ENCODE peak calls at places on chromosomes 13 and 19, in nine cellular contexts. Z is mucosa of descending colon; B is hepatic stellate cell; V is fibroblast of the aortic adventitia; O is iPS DF 19.7; U is effector memory CD4-positive, alpha-beta T cell; J is GM23248; E is cortex of kidney; F is neuronal stem cell. H is an unnamed sample.

GRCh38 chr19:1026189-1027019 is at the start of gene CNN2:
- DNase-seq in Z (peak; percentile 89), B (peak; percentile 93), V (peak; percentile 64), O (no peak), U (peak; percentile 43), J (peak; percentile 91), E (no peak), F (peak; percentile 83), H (peak; percentile 56)

GRCh38 chr13:111957913-111958450 is 109.0 kb upstream of the SOX1 start:
- DNase-seq in Z (no peak), B (no peak), V (no peak), O (no peak), U (no peak), J (no peak), E (no peak), F (no peak), H (no peak)

GRCh38 chr19:13902993-13903555 is 2.8 kb downstream of the BRME1 start:
- DNase-seq in Z (no peak), B (no peak), V (no peak), O (no peak), U (no peak), J (peak; percentile 13), E (no peak), F (no peak), H (no peak)

GRCh38 chr19:4929186-4929585 is 19.9 kb downstream of the UHRF1 start:
- DNase-seq in Z (no peak), B (no peak), V (no peak), O (no peak), U (no peak), J (peak; percentile 88), E (no peak), F (no peak), H (peak; percentile 84)

GRCh38 chr13:30107536-30108136 is 199.7 kb downstream of the KATNAL1 start:
- DNase-seq in Z (peak; percentile 38), B (peak; percentile 49), V (peak; percentile 47), O (no peak), U (no peak), J (peak; percentile 83), E (no peak), F (no peak), H (no peak)

GRCh38 chr13:35923347-35923746 is 207.8 kb downstream of the DCLK1 start:
- DNase-seq in Z (no peak), B (peak; percentile 44), V (peak; percentile 55), O (no peak), U (no peak), J (peak; percentile 84), E (no peak), F (no peak), H (peak; percentile 51)

GRCh38 chr19:42693760-42694350 is 46.4 kb downstream of the PSG3 start:
- DNase-seq in Z (peak; percentile 9), B (peak; percentile 63), V (peak; percentile 53), O (peak; percentile 20), U (no peak), J (peak; percentile 73), E (no peak), F (no peak), H (peak; percentile 18)

GRCh38 chr13:44309771-44310767 is 63.6 kb upstream of the SERP2 start:
- DNase-seq in Z (peak; percentile 91), B (no peak), V (peak; percentile 83), O (no peak), U (no peak), J (no peak), E (no peak), F (no peak), H (peak; percentile 53)

GRCh38 chr13:34156841-34157365 is 339.0 kb downstream of the RFC3 start:
- DNase-seq in Z (peak; percentile 72), B (peak; percentile 51), V (peak; percentile 88), O (no peak), U (no peak), J (peak; percentile 98), E (no peak), F (no peak), H (peak; percentile 97)

GRCh38 chr19:55113570-55114039 is 3.8 kb downstream of the PPP1R12C start:
- DNase-seq in Z (peak; percentile 71), B (peak; percentile 92), V (peak; percentile 86), O (no peak), U (no peak), J (peak; percentile 96), E (no peak), F (peak; percentile 86), H (peak; percentile 78)

GRCh38 chr13:51585234-51585672 is 991 bp downstream of the WDFY2 start:
- DNase-seq in Z (peak; percentile 16), B (no peak), V (peak; percentile 56), O (no peak), U (no peak), J (peak; percentile 55), E (no peak), F (no peak), H (no peak)

GRCh38 chr13:50917572-50917971 is 8.0 kb downstream of the RNASEH2B start:
- DNase-seq in Z (no peak), B (no peak), V (no peak), O (no peak), U (no peak), J (peak; percentile 24), E (no peak), F (no peak), H (no peak)

GRCh38 chr19:2613507-2614295 is 88.8 kb downstream of the GNG7 start:
- DNase-seq in Z (no peak), B (peak; percentile 60), V (peak; percentile 50), O (no peak), U (no peak), J (peak; percentile 71), E (no peak), F (no peak), H (no peak)

GRCh38 chr19:39415111-39416046 is 2.9 kb downstream of the PLEKHG2 start:
- DNase-seq in Z (no peak), B (no peak), V (no peak), O (no peak), U (no peak), J (no peak), E (no peak), F (no peak), H (no peak)

GRCh38 chr13:30415430-30416030 is 6.8 kb upstream of the UBE2L5 start:
- DNase-seq in Z (no peak), B (no peak), V (no peak), O (no peak), U (no peak), J (no peak), E (no peak), F (no peak), H (peak; percentile 25)

GRCh38 chr13:28447989-28448388 is 46.9 kb downstream of the FLT1 start:
- DNase-seq in Z (no peak), B (no peak), V (no peak), O (no peak), U (no peak), J (no peak), E (no peak), F (no peak), H (no peak)

GRCh38 chr19:35977446-35978222 is 17.4 kb upstream of the SDHAF1 start:
- DNase-seq in Z (no peak), B (no peak), V (no peak), O (no peak), U (no peak), J (peak; percentile 6), E (no peak), F (no peak), H (no peak)

GRCh38 chr19:11506101-11506555 is 489 bp upstream of the ZNF653 start:
- DNase-seq in Z (no peak), B (no peak), V (no peak), O (no peak), U (no peak), J (no peak), E (no peak), F (peak; percentile 35), H (no peak)

GRCh38 chr13:108033800-108034707 is 181.3 kb downstream of the LIG4 start:
- DNase-seq in Z (no peak), B (no peak), V (no peak), O (no peak), U (no peak), J (no peak), E (no peak), F (no peak), H (no peak)

GRCh38 chr19:6064016-6064702 is 46.1 kb downstream of the RFX2 start:
- DNase-seq in Z (no peak), B (no peak), V (no peak), O (no peak), U (no peak), J (no peak), E (no peak), F (no peak), H (no peak)

GRCh38 chr13:79631260-79631659 is 150.3 kb downstream of the NDFIP2 start:
- DNase-seq in Z (no peak), B (peak; percentile 1), V (peak; percentile 94), O (no peak), U (no peak), J (peak; percentile 94), E (no peak), F (no peak), H (peak; percentile 61)

GRCh38 chr13:86974995-86975328 is 696.2 kb upstream of the SLITRK5 start:
- DNase-seq in Z (no peak), B (no peak), V (peak; percentile 1), O (peak; percentile 5), U (no peak), J (no peak), E (no peak), F (no peak), H (no peak)

GRCh38 chr13:78054152-78054551 is 135.5 kb upstream of the EDNRB start:
- DNase-seq in Z (no peak), B (no peak), V (peak; percentile 29), O (no peak), U (no peak), J (no peak), E (no peak), F (no peak), H (no peak)

GRCh38 chr13:88979465-88980180 is 1308.5 kb downstream of the SLITRK5 start:
- DNase-seq in Z (no peak), B (no peak), V (no peak), O (no peak), U (no peak), J (no peak), E (no peak), F (no peak), H (peak; percentile 0)

GRCh38 chr13:24741791-24742190 is 22.2 kb upstream of the RNF17 start:
- DNase-seq in Z (no peak), B (no peak), V (no peak), O (no peak), U (no peak), J (no peak), E (no peak), F (no peak), H (no peak)

GRCh38 chr19:46191972-46192371 is 37.6 kb upstream of the IGFL1 start:
- DNase-seq in Z (no peak), B (no peak), V (no peak), O (no peak), U (no peak), J (no peak), E (no peak), F (no peak), H (no peak)

GRCh38 chr19:29524912-29525870 is 603 bp upstream of the VSTM2B start:
- DNase-seq in Z (no peak), B (no peak), V (no peak), O (no peak), U (no peak), J (no peak), E (no peak), F (peak; percentile 38), H (no peak)

GRCh38 chr19:1134431-1134830 is 30.6 kb downstream of the GPX4 start:
- DNase-seq in Z (no peak), B (no peak), V (peak; percentile 23), O (no peak), U (no peak), J (no peak), E (no peak), F (no peak), H (no peak)

GRCh38 chr13:104823071-104823470 is 1712.4 kb downstream of the EFNB2 start:
- DNase-seq in Z (no peak), B (no peak), V (no peak), O (no peak), U (no peak), J (no peak), E (no peak), F (no peak), H (no peak)

GRCh38 chr13:50713849-50714248 is 129.6 kb downstream of the DLEU7 start:
- DNase-seq in Z (peak; percentile 25), B (peak; percentile 46), V (peak; percentile 46), O (no peak), U (no peak), J (peak; percentile 78), E (no peak), F (no peak), H (peak; percentile 98)

H was measured in astrocyte.